ENCODE peak calls at places on chromosomes 13 and 19, in four cellular contexts. Z, J, P and W are unnamed samples.

GRCh38 chr13:41605319-41606285 is 148.3 kb downstream of the RGCC start:
- DNase-seq in Z (no peak), P (no peak), J (no peak), W (no peak)

GRCh38 chr13:50219743-50220142 is 204.5 kb downstream of the KCNRG start:
- DNase-seq in P (no peak), J (no peak), Z (no peak), W (no peak)

GRCh38 chr19:2225415-2226050 is 10.6 kb downstream of the PLEKHJ1 start:
- DNase-seq in Z (no peak), P (no peak), J (no peak), W (no peak)

GRCh38 chr13:105991622-105992254 is 543.7 kb downstream of the EFNB2 start:
- DNase-seq in P (no peak), J (peak), Z (no peak), W (peak)

GRCh38 chr13:79434578-79434977 is 28.5 kb upstream of the RBM26 start:
- DNase-seq in P (no peak), J (no peak), Z (no peak), W (no peak)

GRCh38 chr19:53521373-53522202 is 16.4 kb upstream of the ZNF331 start:
- DNase-seq in P (no peak), J (no peak), Z (no peak), W (no peak)

GRCh38 chr13:47215741-47216140 is 318.9 kb upstream of the HTR2A start:
- DNase-seq in Z (no peak), P (no peak), J (peak), W (no peak)

GRCh38 chr19:39736088-39736487 is 1.7 kb downstream of the CLC start:
- DNase-seq in J (no peak), Z (no peak), P (no peak), W (no peak)

GRCh38 chr13:47136659-47136975 is 239.8 kb upstream of the HTR2A start:
- DNase-seq in J (no peak), P (no peak), Z (no peak), W (no peak)

GRCh38 chr19:17711851-17712250 is 7.4 kb upstream of the MAP1S start:
- DNase-seq in J (no peak), Z (no peak), P (no peak), W (no peak)

GRCh38 chr19:35162471-35163326 is 8.2 kb downstream of the FXYD5 start:
- DNase-seq in Z (no peak), P (no peak), J (no peak), W (no peak)